ENCODE peak calls at places on chromosomes 4 and X, in nine cellular contexts. One of them, this sample, is unnamed.

GRCh38 chr4:101418055-101418454 is 70.7 kb upstream of the PPP3CA start:
- DNase-seq in GM12891: peak
- DNase-seq in stimulated activated naive CD4-positive, alpha-beta T cell treated with Interleukin-2 at 50 U/mL for 16 hours: peak
- DNase-seq in iris pigment epithelial cell: no peak
- DNase-seq in stimulated activated CD4-positive, alpha-beta T cell treated with anti-CD3 and anti-CD28 coated beads, Interleukin-15, amount 100 ng/mL, for 24 hours: peak
- DNase-seq in NCI-H1105 treated with DMSO at 0.1 percent for 48 hours: no peak
- DNase-seq in Right ventricle myocardium superior: no peak
- DNase-seq in mammary epithelial cell: no peak
- DNase-seq in K562: no peak
- DNase-seq in this sample: no peak

GRCh38 chr4:153220709-153221367 is 16.6 kb downstream of the TRIM2 start:
- DNase-seq in NCI-H1105 treated with DMSO at 0.1 percent for 48 hours: no peak
- DNase-seq in iris pigment epithelial cell: peak
- DNase-seq in stimulated activated naive CD4-positive, alpha-beta T cell treated with Interleukin-2 at 50 U/mL for 16 hours: no peak
- DNase-seq in mammary epithelial cell: no peak
- DNase-seq in GM12891: no peak
- DNase-seq in stimulated activated CD4-positive, alpha-beta T cell treated with anti-CD3 and anti-CD28 coated beads, Interleukin-15, amount 100 ng/mL, for 24 hours: no peak
- DNase-seq in K562: no peak
- DNase-seq in Right ventricle myocardium superior: no peak
- DNase-seq in this sample: no peak

GRCh38 chr4:31741321-31741720 is 1021.2 kb downstream of the PCDH7 start:
- DNase-seq in iris pigment epithelial cell: no peak
- DNase-seq in NCI-H1105 treated with DMSO at 0.1 percent for 48 hours: no peak
- DNase-seq in GM12891: no peak
- DNase-seq in stimulated activated CD4-positive, alpha-beta T cell treated with anti-CD3 and anti-CD28 coated beads, Interleukin-15, amount 100 ng/mL, for 24 hours: no peak
- DNase-seq in K562: no peak
- DNase-seq in Right ventricle myocardium superior: no peak
- DNase-seq in stimulated activated naive CD4-positive, alpha-beta T cell treated with Interleukin-2 at 50 U/mL for 16 hours: no peak
- DNase-seq in mammary epithelial cell: no peak
- DNase-seq in this sample: peak

GRCh38 chrX:123408856-123409737 is 225.0 kb downstream of the GRIA3 start:
- DNase-seq in GM12891: no peak
- DNase-seq in stimulated activated naive CD4-positive, alpha-beta T cell treated with Interleukin-2 at 50 U/mL for 16 hours: no peak
- DNase-seq in Right ventricle myocardium superior: no peak
- DNase-seq in iris pigment epithelial cell: peak
- DNase-seq in NCI-H1105 treated with DMSO at 0.1 percent for 48 hours: no peak
- DNase-seq in stimulated activated CD4-positive, alpha-beta T cell treated with anti-CD3 and anti-CD28 coated beads, Interleukin-15, amount 100 ng/mL, for 24 hours: no peak
- DNase-seq in mammary epithelial cell: no peak
- DNase-seq in K562: no peak
- DNase-seq in this sample: no peak

GRCh38 chrX:84710611-84711010 is 208.4 kb upstream of the HDX start:
- DNase-seq in NCI-H1105 treated with DMSO at 0.1 percent for 48 hours: no peak
- DNase-seq in Right ventricle myocardium superior: no peak
- DNase-seq in GM12891: no peak
- DNase-seq in stimulated activated naive CD4-positive, alpha-beta T cell treated with Interleukin-2 at 50 U/mL for 16 hours: no peak
- DNase-seq in stimulated activated CD4-positive, alpha-beta T cell treated with anti-CD3 and anti-CD28 coated beads, Interleukin-15, amount 100 ng/mL, for 24 hours: no peak
- DNase-seq in K562: no peak
- DNase-seq in iris pigment epithelial cell: no peak
- DNase-seq in mammary epithelial cell: no peak
- DNase-seq in this sample: peak

GRCh38 chr4:89067407-89067806 is 10.4 kb upstream of the FAM13A start:
- DNase-seq in stimulated activated naive CD4-positive, alpha-beta T cell treated with Interleukin-2 at 50 U/mL for 16 hours: no peak
- DNase-seq in stimulated activated CD4-positive, alpha-beta T cell treated with anti-CD3 and anti-CD28 coated beads, Interleukin-15, amount 100 ng/mL, for 24 hours: no peak
- DNase-seq in NCI-H1105 treated with DMSO at 0.1 percent for 48 hours: no peak
- DNase-seq in iris pigment epithelial cell: no peak
- DNase-seq in mammary epithelial cell: no peak
- DNase-seq in Right ventricle myocardium superior: no peak
- DNase-seq in GM12891: no peak
- DNase-seq in K562: no peak
- DNase-seq in this sample: peak

GRCh38 chrX:47311857-47312774 is 58.3 kb upstream of the ZNF157 start:
- DNase-seq in mammary epithelial cell: peak
- DNase-seq in NCI-H1105 treated with DMSO at 0.1 percent for 48 hours: no peak
- DNase-seq in stimulated activated naive CD4-positive, alpha-beta T cell treated with Interleukin-2 at 50 U/mL for 16 hours: peak
- DNase-seq in iris pigment epithelial cell: peak
- DNase-seq in K562: peak
- DNase-seq in stimulated activated CD4-positive, alpha-beta T cell treated with anti-CD3 and anti-CD28 coated beads, Interleukin-15, amount 100 ng/mL, for 24 hours: peak
- DNase-seq in Right ventricle myocardium superior: peak
- DNase-seq in GM12891: peak
- DNase-seq in this sample: peak

GRCh38 chr4:164731827-164732474 is 22.0 kb upstream of the SMIM31 start:
- DNase-seq in GM12891: peak
- DNase-seq in stimulated activated naive CD4-positive, alpha-beta T cell treated with Interleukin-2 at 50 U/mL for 16 hours: peak
- DNase-seq in stimulated activated CD4-positive, alpha-beta T cell treated with anti-CD3 and anti-CD28 coated beads, Interleukin-15, amount 100 ng/mL, for 24 hours: peak
- DNase-seq in mammary epithelial cell: peak
- DNase-seq in iris pigment epithelial cell: peak
- DNase-seq in Right ventricle myocardium superior: no peak
- DNase-seq in K562: peak
- DNase-seq in NCI-H1105 treated with DMSO at 0.1 percent for 48 hours: peak
- DNase-seq in this sample: peak

GRCh38 chr4:41212221-41213203 is 1.8 kb downstream of the APBB2 start:
- DNase-seq in Right ventricle myocardium superior: no peak
- DNase-seq in NCI-H1105 treated with DMSO at 0.1 percent for 48 hours: no peak
- DNase-seq in stimulated activated CD4-positive, alpha-beta T cell treated with anti-CD3 and anti-CD28 coated beads, Interleukin-15, amount 100 ng/mL, for 24 hours: peak
- DNase-seq in mammary epithelial cell: peak
- DNase-seq in GM12891: no peak
- DNase-seq in K562: no peak
- DNase-seq in iris pigment epithelial cell: peak
- DNase-seq in stimulated activated naive CD4-positive, alpha-beta T cell treated with Interleukin-2 at 50 U/mL for 16 hours: no peak
- DNase-seq in this sample: peak

GRCh38 chr4:109078724-109079123 is 223.7 kb downstream of the COL25A1 start:
- DNase-seq in NCI-H1105 treated with DMSO at 0.1 percent for 48 hours: no peak
- DNase-seq in iris pigment epithelial cell: peak
- DNase-seq in stimulated activated CD4-positive, alpha-beta T cell treated with anti-CD3 and anti-CD28 coated beads, Interleukin-15, amount 100 ng/mL, for 24 hours: no peak
- DNase-seq in Right ventricle myocardium superior: no peak
- DNase-seq in mammary epithelial cell: no peak
- DNase-seq in GM12891: no peak
- DNase-seq in stimulated activated naive CD4-positive, alpha-beta T cell treated with Interleukin-2 at 50 U/mL for 16 hours: no peak
- DNase-seq in K562: no peak
- DNase-seq in this sample: peak

GRCh38 chrX:12159799-12160198 is 21.5 kb downstream of the FRMPD4 start:
- DNase-seq in Right ventricle myocardium superior: no peak
- DNase-seq in mammary epithelial cell: peak
- DNase-seq in iris pigment epithelial cell: no peak
- DNase-seq in GM12891: no peak
- DNase-seq in stimulated activated naive CD4-positive, alpha-beta T cell treated with Interleukin-2 at 50 U/mL for 16 hours: no peak
- DNase-seq in stimulated activated CD4-positive, alpha-beta T cell treated with anti-CD3 and anti-CD28 coated beads, Interleukin-15, amount 100 ng/mL, for 24 hours: no peak
- DNase-seq in NCI-H1105 treated with DMSO at 0.1 percent for 48 hours: no peak
- DNase-seq in K562: no peak
- DNase-seq in this sample: no peak

GRCh38 chrX:9293051-9293496 is 171.8 kb upstream of the TBL1X start:
- DNase-seq in GM12891: no peak
- DNase-seq in stimulated activated CD4-positive, alpha-beta T cell treated with anti-CD3 and anti-CD28 coated beads, Interleukin-15, amount 100 ng/mL, for 24 hours: no peak
- DNase-seq in NCI-H1105 treated with DMSO at 0.1 percent for 48 hours: no peak
- DNase-seq in stimulated activated naive CD4-positive, alpha-beta T cell treated with Interleukin-2 at 50 U/mL for 16 hours: no peak
- DNase-seq in iris pigment epithelial cell: no peak
- DNase-seq in K562: no peak
- DNase-seq in mammary epithelial cell: no peak
- DNase-seq in Right ventricle myocardium superior: no peak
- DNase-seq in this sample: no peak

GRCh38 chr4:117481742-117482141 is 396.4 kb upstream of the TRAM1L1 start:
- DNase-seq in Right ventricle myocardium superior: no peak
- DNase-seq in K562: no peak
- DNase-seq in NCI-H1105 treated with DMSO at 0.1 percent for 48 hours: no peak
- DNase-seq in GM12891: no peak
- DNase-seq in stimulated activated naive CD4-positive, alpha-beta T cell treated with Interleukin-2 at 50 U/mL for 16 hours: no peak
- DNase-seq in stimulated activated CD4-positive, alpha-beta T cell treated with anti-CD3 and anti-CD28 coated beads, Interleukin-15, amount 100 ng/mL, for 24 hours: no peak
- DNase-seq in mammary epithelial cell: peak
- DNase-seq in iris pigment epithelial cell: peak
- DNase-seq in this sample: peak

GRCh38 chr4:80082693-80083092 is 9.7 kb upstream of the ANTXR2 start:
- DNase-seq in NCI-H1105 treated with DMSO at 0.1 percent for 48 hours: no peak
- DNase-seq in mammary epithelial cell: no peak
- DNase-seq in K562: peak
- DNase-seq in iris pigment epithelial cell: peak
- DNase-seq in stimulated activated CD4-positive, alpha-beta T cell treated with anti-CD3 and anti-CD28 coated beads, Interleukin-15, amount 100 ng/mL, for 24 hours: no peak
- DNase-seq in Right ventricle myocardium superior: no peak
- DNase-seq in GM12891: no peak
- DNase-seq in stimulated activated naive CD4-positive, alpha-beta T cell treated with Interleukin-2 at 50 U/mL for 16 hours: no peak
- DNase-seq in this sample: peak

GRCh38 chrX:48086119-48086518 is 14.7 kb upstream of the ZNF630 start:
- DNase-seq in stimulated activated CD4-positive, alpha-beta T cell treated with anti-CD3 and anti-CD28 coated beads, Interleukin-15, amount 100 ng/mL, for 24 hours: no peak
- DNase-seq in GM12891: no peak
- DNase-seq in iris pigment epithelial cell: no peak
- DNase-seq in NCI-H1105 treated with DMSO at 0.1 percent for 48 hours: no peak
- DNase-seq in stimulated activated naive CD4-positive, alpha-beta T cell treated with Interleukin-2 at 50 U/mL for 16 hours: no peak
- DNase-seq in K562: no peak
- DNase-seq in Right ventricle myocardium superior: no peak
- DNase-seq in mammary epithelial cell: peak
- DNase-seq in this sample: peak

GRCh38 chrX:25191403-25191802 is 175.6 kb upstream of the ARX start:
- DNase-seq in stimulated activated naive CD4-positive, alpha-beta T cell treated with Interleukin-2 at 50 U/mL for 16 hours: no peak
- DNase-seq in Right ventricle myocardium superior: no peak
- DNase-seq in GM12891: no peak
- DNase-seq in NCI-H1105 treated with DMSO at 0.1 percent for 48 hours: no peak
- DNase-seq in mammary epithelial cell: no peak
- DNase-seq in K562: peak
- DNase-seq in stimulated activated CD4-positive, alpha-beta T cell treated with anti-CD3 and anti-CD28 coated beads, Interleukin-15, amount 100 ng/mL, for 24 hours: no peak
- DNase-seq in iris pigment epithelial cell: no peak
- DNase-seq in this sample: no peak

GRCh38 chr4:99536148-99536728 is 25.4 kb downstream of the C4orf17 start:
- DNase-seq in GM12891: no peak
- DNase-seq in NCI-H1105 treated with DMSO at 0.1 percent for 48 hours: no peak
- DNase-seq in Right ventricle myocardium superior: no peak
- DNase-seq in K562: no peak
- DNase-seq in stimulated activated CD4-positive, alpha-beta T cell treated with anti-CD3 and anti-CD28 coated beads, Interleukin-15, amount 100 ng/mL, for 24 hours: no peak
- DNase-seq in stimulated activated naive CD4-positive, alpha-beta T cell treated with Interleukin-2 at 50 U/mL for 16 hours: no peak
- DNase-seq in mammary epithelial cell: no peak
- DNase-seq in iris pigment epithelial cell: no peak
- DNase-seq in this sample: no peak

GRCh38 chrX:91434351-91435168 is at the start of gene PABPC5:
- DNase-seq in stimulated activated naive CD4-positive, alpha-beta T cell treated with Interleukin-2 at 50 U/mL for 16 hours: no peak
- DNase-seq in K562: no peak
- DNase-seq in Right ventricle myocardium superior: peak
- DNase-seq in iris pigment epithelial cell: peak
- DNase-seq in mammary epithelial cell: peak
- DNase-seq in GM12891: no peak
- DNase-seq in stimulated activated CD4-positive, alpha-beta T cell treated with anti-CD3 and anti-CD28 coated beads, Interleukin-15, amount 100 ng/mL, for 24 hours: no peak
- DNase-seq in NCI-H1105 treated with DMSO at 0.1 percent for 48 hours: peak
- DNase-seq in this sample: peak

GRCh38 chr4:96120206-96120605 is 280.3 kb downstream of the PDHA2 start:
- DNase-seq in stimulated activated naive CD4-positive, alpha-beta T cell treated with Interleukin-2 at 50 U/mL for 16 hours: no peak
- DNase-seq in Right ventricle myocardium superior: no peak
- DNase-seq in iris pigment epithelial cell: no peak
- DNase-seq in stimulated activated CD4-positive, alpha-beta T cell treated with anti-CD3 and anti-CD28 coated beads, Interleukin-15, amount 100 ng/mL, for 24 hours: no peak
- DNase-seq in K562: no peak
- DNase-seq in GM12891: no peak
- DNase-seq in mammary epithelial cell: no peak
- DNase-seq in NCI-H1105 treated with DMSO at 0.1 percent for 48 hours: no peak
- DNase-seq in this sample: no peak

This sample was measured in epithelial cell of esophagus.